ENCODE peak calls at places on chromosomes 1 and 21, in five cellular contexts. D is cardiac fibroblast; F is cardiac muscle cell; W is HFFc6; B is activated CD8-positive, alpha-beta T cell treated with anti-CD3 and anti-CD28 coated beads for 36 hours. E is an unnamed sample.

GRCh38 chr1:71994646-71995045 is 287.7 kb downstream of the NEGR1 start:
- DNase-seq in D (no peak), W (no peak), B (no peak), F (no peak), E (no peak)

GRCh38 chr21:41167348-41168342 is at the start of gene BACE2:
- DNase-seq in F (peak), W (peak), B (peak), D (peak), E (peak)

GRCh38 chr1:26287033-26287711 is 7.3 kb downstream of the SH3BGRL3 start:
- DNase-seq in B (peak), D (peak), W (no peak), F (no peak), E (peak)

GRCh38 chr21:45299864-45300785 is 12.4 kb upstream of the POFUT2 start:
- DNase-seq in D (peak), W (no peak), B (no peak), F (no peak), E (no peak)

GRCh38 chr1:88145752-88146151 is 538.3 kb upstream of the PKN2 start:
- DNase-seq in F (no peak), W (no peak), B (no peak), D (no peak), E (no peak)

GRCh38 chr1:206460846-206461426 is 9.3 kb upstream of the IKBKE start:
- DNase-seq in W (no peak), F (no peak), D (peak), B (no peak), E (no peak)

GRCh38 chr1:172530000-172530399 is 3.0 kb upstream of the SUCO start:
- DNase-seq in W (peak), B (no peak), D (no peak), F (no peak), E (no peak)

GRCh38 chr1:86825294-86825693 is 88.6 kb downstream of the SELENOF start:
- DNase-seq in W (peak), F (peak), B (no peak), D (no peak), E (no peak)

GRCh38 chr1:24318988-24319863 is at the start of gene GRHL3:
- DNase-seq in B (no peak), D (no peak), F (peak), W (no peak), E (peak)

GRCh38 chr1:115477071-115477470 is 139.0 kb upstream of the NGF start:
- DNase-seq in F (no peak), W (no peak), B (no peak), D (no peak), E (no peak)

GRCh38 chr1:115475252-115475651 is 137.2 kb upstream of the NGF start:
- DNase-seq in D (no peak), B (no peak), F (no peak), W (no peak), E (no peak)

GRCh38 chr1:115478933-115479551 is 141.0 kb upstream of the NGF start:
- DNase-seq in W (no peak), B (no peak), F (no peak), D (no peak), E (no peak)

GRCh38 chr1:115475901-115476300 is 137.9 kb upstream of the NGF start:
- DNase-seq in F (no peak), B (no peak), D (no peak), W (no peak), E (no peak)

DNA sequence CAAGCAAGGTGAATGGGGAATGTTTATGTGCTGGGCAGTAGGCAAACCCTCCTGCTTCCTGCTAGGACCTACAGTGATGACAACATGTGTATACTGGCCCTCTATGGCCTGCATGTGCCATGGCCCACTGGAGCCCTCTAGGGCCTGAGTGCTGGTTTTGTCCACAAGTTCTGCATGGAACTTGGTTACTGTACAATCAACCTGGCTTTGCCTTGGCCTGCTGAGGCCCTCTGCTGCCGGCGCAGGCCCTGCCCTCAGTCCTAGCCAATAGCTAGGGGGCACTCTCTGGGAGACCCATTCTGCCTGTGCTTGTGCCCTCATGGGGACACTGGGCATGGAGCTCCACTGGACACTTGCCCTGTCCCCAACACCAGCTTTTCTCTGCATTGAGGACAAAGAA is 138.6 kb upstream of the NGF start:
- DNase-seq in B (no peak), D (no peak), F (no peak), W (peak), E (no peak)
- TF ChIP-seq CTCF in B (no peak), D (no peak), F (peak), W (peak), E (no peak)

DNA sequence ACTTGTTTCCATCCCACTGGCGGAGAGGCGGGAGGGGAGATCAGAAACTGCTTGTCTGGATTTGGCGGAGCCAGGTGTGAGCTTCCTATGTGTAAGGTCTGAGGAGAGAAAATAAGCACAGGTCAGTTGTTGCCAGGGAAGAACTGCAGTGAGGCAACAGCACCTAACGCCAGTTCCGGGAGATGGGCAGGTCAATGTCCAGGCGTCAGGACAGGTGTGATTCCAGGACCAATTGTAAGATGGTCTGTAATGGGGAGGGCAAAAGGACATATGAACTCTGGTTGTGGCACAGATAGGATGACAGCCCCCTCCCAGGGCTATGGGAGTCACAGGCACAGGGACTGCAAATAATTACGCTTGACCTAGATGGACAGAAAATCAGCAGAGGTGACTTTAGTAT is 9.6 kb upstream of the KCNE1 start:
- DNase-seq in B (no peak), W (no peak), F (no peak), D (no peak), E (no peak)
- TF ChIP-seq CTCF in B (no peak), W (no peak), F (no peak), D (no peak), E (no peak)

GRCh38 chr1:93623875-93624274 is 57.8 kb downstream of the BCAR3 start:
- DNase-seq in D (peak), F (no peak), B (no peak), W (peak), E (no peak)
- TF ChIP-seq CTCF in D (no peak), F (no peak), B (no peak), W (peak), E (no peak)

GRCh38 chr1:46410156-46411009 is 16.3 kb downstream of the FAAH start:
- DNase-seq in B (no peak), D (peak), F (no peak), W (no peak), E (no peak)

GRCh38 chr1:46412853-46413595 is 18.9 kb downstream of the FAAH start:
- DNase-seq in F (peak), B (no peak), W (no peak), D (no peak), E (no peak)

GRCh38 chr1:46413596-46413985 is 19.5 kb downstream of the FAAH start:
- DNase-seq in B (peak), W (peak), F (peak), D (peak), E (peak)

GRCh38 chr1:46411010-46411405 is 16.9 kb downstream of the FAAH start:
- DNase-seq in D (no peak), B (no peak), F (no peak), W (no peak), E (no peak)

GRCh38 chr1:46411601-46412341 is 17.7 kb downstream of the FAAH start:
- DNase-seq in D (no peak), W (no peak), B (peak), F (no peak), E (no peak)
- TF ChIP-seq CTCF in D (peak), W (peak), B (peak), F (peak), E (peak)

GRCh38 chr1:1299686-1300351 is 7.9 kb downstream of the ACAP3 start:
- DNase-seq in W (no peak), B (peak), D (no peak), F (no peak), E (peak)

GRCh38 chr1:1298861-1299685 is 8.7 kb downstream of the ACAP3 start:
- DNase-seq in D (no peak), B (no peak), W (no peak), F (peak), E (no peak)

GRCh38 chr1:1297802-1298424 is 9.8 kb downstream of the ACAP3 start:
- DNase-seq in D (no peak), F (no peak), W (no peak), B (no peak), E (no peak)

GRCh38 chr1:1302006-1302430 is 5.7 kb downstream of the ACAP3 start:
- DNase-seq in B (peak), W (no peak), D (no peak), F (no peak), E (no peak)

DNA sequence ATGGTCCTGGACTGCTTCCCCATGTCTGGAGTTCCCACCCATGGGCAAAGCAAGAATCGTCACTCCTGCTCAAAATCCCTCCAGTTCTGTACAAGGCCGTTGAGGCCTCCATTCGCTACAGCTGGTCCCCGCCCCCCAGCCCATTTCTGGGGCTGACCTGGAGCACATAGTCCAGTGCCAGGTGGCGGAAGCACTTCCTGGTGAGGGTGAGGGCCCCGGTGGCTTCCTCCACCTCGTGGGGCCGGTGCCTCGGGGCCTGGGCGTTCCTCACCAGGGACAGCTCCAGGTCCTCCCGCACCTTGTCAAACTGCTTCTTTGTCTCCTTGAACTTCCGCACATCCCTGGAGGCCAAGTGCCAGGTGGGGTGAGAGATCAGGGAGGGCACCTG is 7.4 kb downstream of the ACAP3 start:
- DNase-seq in F (no peak), B (no peak), W (no peak), D (no peak), E (no peak)
- TF ChIP-seq CTCF in F (no peak), B (peak), W (peak), D (no peak), E (no peak)

GRCh38 chr1:93436496-93436895 is 11.4 kb upstream of the FNBP1L start:
- DNase-seq in B (no peak), F (no peak), D (no peak), W (no peak), E (no peak)

GRCh38 chr1:93440272-93440671 is 7.6 kb upstream of the FNBP1L start:
- DNase-seq in B (no peak), D (no peak), F (no peak), W (no peak), E (no peak)

GRCh38 chr1:93438716-93439115 is 9.2 kb upstream of the FNBP1L start:
- DNase-seq in D (no peak), F (no peak), W (no peak), B (no peak), E (no peak)

GRCh38 chr1:93435443-93435842 is 12.5 kb upstream of the FNBP1L start:
- DNase-seq in W (no peak), F (no peak), B (no peak), D (no peak), E (no peak)

GRCh38 chr1:93437976-93438605 is 9.8 kb upstream of the FNBP1L start:
- DNase-seq in B (no peak), D (peak), W (peak), F (peak), E (peak)
- TF ChIP-seq CTCF in B (peak), D (peak), W (peak), F (peak), E (peak)

DNA sequence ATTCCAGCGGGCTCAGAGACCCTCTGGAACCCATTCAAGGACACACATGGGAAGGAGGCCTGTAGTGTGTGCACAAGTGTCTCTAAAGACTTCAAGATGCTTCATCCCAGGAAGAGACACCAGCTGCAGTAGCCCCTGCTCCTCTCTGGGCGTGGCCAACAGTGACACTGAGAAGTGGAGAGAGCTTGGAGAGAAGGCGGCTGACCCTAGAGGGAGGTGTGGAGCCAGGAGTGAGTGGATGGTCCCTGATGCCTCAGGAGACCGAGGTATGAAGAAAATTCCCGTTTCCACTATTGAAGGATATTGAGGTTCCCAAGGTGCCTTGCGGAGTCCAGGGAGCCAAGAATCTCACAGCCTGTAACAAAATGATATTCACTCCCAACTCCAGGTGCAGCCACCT is 14.9 kb upstream of the TNNI1 start:
- DNase-seq in F (peak), B (no peak), D (no peak), W (peak), E (no peak)
- TF ChIP-seq CTCF in F (peak), B (no peak), D (no peak), W (peak), E (no peak)

DNA sequence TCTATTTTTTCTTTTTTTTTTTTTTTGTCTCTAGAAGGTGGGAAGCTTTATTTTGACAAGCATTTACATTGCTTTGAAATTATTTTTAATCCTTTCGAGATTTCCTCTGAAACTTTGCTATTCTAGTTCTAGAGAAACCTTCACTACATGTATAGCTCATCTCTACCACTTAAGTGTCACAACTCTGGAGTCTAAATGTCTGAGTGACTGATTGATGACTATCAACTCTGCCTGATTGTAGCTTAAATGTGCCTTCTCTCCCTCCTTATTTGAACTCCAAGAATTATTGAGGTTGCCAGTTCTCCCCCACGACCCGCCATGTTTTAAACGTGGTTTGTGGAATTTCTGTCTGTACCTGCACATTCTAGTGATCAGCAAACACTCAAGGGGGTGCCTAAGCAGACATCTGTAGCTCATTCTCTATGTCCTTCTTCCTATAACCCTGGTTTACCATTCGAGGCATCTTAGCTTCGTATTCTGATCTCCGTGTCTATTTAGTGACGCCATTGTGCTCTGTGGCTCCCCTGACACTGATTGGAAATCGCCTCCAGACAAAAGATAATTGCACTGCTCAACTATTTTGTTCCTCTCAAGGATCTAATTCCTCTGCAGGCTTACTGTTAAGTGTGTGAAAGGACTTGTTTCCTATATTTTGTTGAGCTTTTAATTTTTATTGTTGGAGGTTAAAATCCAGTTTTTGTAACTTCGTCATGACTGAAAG is 1570.6 kb downstream of the BRINP3 start:
- DNase-seq in F (no peak), B (no peak), W (no peak), D (no peak), E (no peak)
- TF ChIP-seq CTCF in F (no peak), B (no peak), W (no peak), D (no peak), E (no peak)

DNA sequence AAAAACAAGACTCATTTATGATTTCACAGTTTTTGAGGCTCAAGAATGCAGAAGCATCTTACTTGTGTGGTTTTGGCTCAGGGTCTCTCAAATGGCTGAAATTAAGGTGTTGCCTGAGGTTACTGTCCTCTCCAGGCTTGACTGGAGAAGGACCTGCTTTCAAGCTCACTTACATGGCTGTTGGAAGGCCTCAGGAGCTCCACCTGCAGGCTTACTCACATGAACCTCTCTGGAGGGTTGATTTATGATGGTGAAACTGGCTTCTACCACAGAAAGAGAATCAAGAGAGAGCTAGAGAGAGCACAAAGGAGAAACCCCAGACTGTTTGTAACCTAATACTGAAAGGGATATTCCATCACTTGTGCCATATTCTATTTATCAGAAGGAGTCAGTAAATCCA is 6.2 kb upstream of the KCNK2 start:
- DNase-seq in D (peak), B (peak), W (peak), F (peak), E (peak)
- TF ChIP-seq CTCF in D (peak), B (no peak), W (peak), F (peak), E (peak)